ENCODE peak calls at places on chromosomes 3 and 15, in seven cellular contexts. M, L, S, R, Q, J and P are unnamed samples. For H3K4me1, the result is how much of the 10 kb centered on the place peaks cover.

GRCh38 chr15:68316061-68316804 is 38.7 kb downstream of the FEM1B start:
- DNase-seq in M (peak), L (no peak), S (no peak), R (no peak), Q (no peak), J (no peak), P (no peak)

GRCh38 chr3:127226946-127227842 is 34.3 kb downstream of the PRR23E start:
- DNase-seq in M (peak), L (no peak), S (no peak), R (no peak), Q (peak), J (peak), P (no peak)

GRCh38 chr3:37308247-37308646 is 133.9 kb upstream of the LRRFIP2 start:
- DNase-seq in M (peak), L (peak), S (no peak), R (peak), Q (peak), J (peak), P (peak)

GRCh38 chr3:53531749-53532148 is 37.3 kb downstream of the CACNA1D start:
- DNase-seq in M (peak), L (no peak), S (no peak), R (no peak), Q (no peak), J (no peak), P (no peak)

GRCh38 chr15:40511093-40511471 is 40.3 kb downstream of the CHST14 start:
- DNase-seq in M (peak), L (no peak), S (no peak), R (no peak), Q (no peak), J (no peak), P (no peak)

GRCh38 chr15:43105077-43105769 is 615 bp downstream of the UBR1 start:
- DNase-seq in M (peak), L (no peak), S (no peak), R (no peak), Q (peak), J (peak), P (no peak)

GRCh38 chr15:34434627-34435305 is 2.8 kb downstream of the GOLGA8A start:
- DNase-seq in M (no peak), L (no peak), S (no peak), R (no peak), Q (no peak), J (no peak), P (peak)

GRCh38 chr3:141454906-141455602 is 31.8 kb upstream of the RASA2 start:
- DNase-seq in M (peak), L (peak), S (no peak), R (peak), Q (peak), J (peak), P (peak)

GRCh38 chr15:37931868-37932267 is 2.6 kb upstream of the TMCO5A start:
- DNase-seq in M (no peak), L (peak), S (no peak), R (peak), Q (peak), J (no peak), P (no peak)

GRCh38 chr3:39934696-39935095 is 125.3 kb downstream of the MYRIP start:
- DNase-seq in M (no peak), L (no peak), S (no peak), R (no peak), Q (no peak), J (no peak), P (no peak)

GRCh38 chr15:25287823-25288222 is 151.0 kb downstream of the UBE3A start:
- DNase-seq in M (no peak), L (no peak), S (no peak), R (no peak), Q (no peak), J (no peak), P (no peak)

GRCh38 chr3:115695081-115695480 is 71.8 kb downstream of the GAP43 start:
- DNase-seq in M (no peak), L (no peak), S (no peak), R (no peak), Q (no peak), J (no peak), P (no peak)
- H3K4me1 ChIP-seq in M (under half), L (under half), S (under half), R (under half), Q (under half), J (under half), P (under half)

GRCh38 chr3:190722181-190722905 is 140.2 kb downstream of the GMNC start:
- DNase-seq in M (no peak), L (peak), S (no peak), R (no peak), Q (no peak), J (no peak), P (no peak)

GRCh38 chr3:190716961-190717360 is 145.5 kb downstream of the GMNC start:
- DNase-seq in M (no peak), L (no peak), S (no peak), R (no peak), Q (no peak), J (no peak), P (no peak)

GRCh38 chr3:190721330-190721729 is 141.2 kb downstream of the GMNC start:
- DNase-seq in M (no peak), L (no peak), S (no peak), R (no peak), Q (no peak), J (no peak), P (no peak)

GRCh38 chr3:190718097-190718496 is 144.4 kb downstream of the GMNC start:
- DNase-seq in M (peak), L (peak), S (no peak), R (no peak), Q (no peak), J (no peak), P (no peak)

DNA sequence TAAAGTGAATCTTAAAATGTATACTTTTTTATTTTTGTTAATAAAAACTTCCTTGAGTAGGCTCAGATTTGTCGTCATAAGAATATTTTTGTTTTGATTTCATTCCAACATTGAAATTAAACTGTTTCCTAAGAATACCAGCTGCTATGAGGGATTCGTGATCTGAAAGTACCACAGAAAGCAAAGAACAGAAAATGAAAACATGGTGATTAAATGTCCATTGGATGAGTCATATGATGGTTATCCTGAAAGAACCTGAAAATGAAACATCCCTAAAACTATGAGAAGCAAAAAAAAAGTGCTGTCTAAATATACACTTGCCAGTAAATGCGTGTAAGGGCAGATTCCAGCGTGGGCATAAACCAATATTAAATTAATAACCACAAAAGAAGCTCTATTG is 143.8 kb downstream of the GMNC start:
- DNase-seq in M (no peak), L (peak), S (no peak), R (peak), Q (peak), J (peak), P (no peak)
- H3K4me3 ChIP-seq in M (no peak), L (no peak), S (no peak), R (no peak), Q (peak), J (no peak), P (peak)

GRCh38 chr15:31237042-31237324 is 89.7 kb upstream of the KLF13 start:
- DNase-seq in M (no peak), L (no peak), S (peak), R (no peak), Q (no peak), J (no peak), P (no peak)

GRCh38 chr15:31236184-31237041 is 90.2 kb upstream of the KLF13 start:
- DNase-seq in M (no peak), L (peak), S (peak), R (peak), Q (peak), J (peak), P (peak)

GRCh38 chr15:31239409-31239808 is 87.2 kb upstream of the KLF13 start:
- DNase-seq in M (no peak), L (no peak), S (peak), R (no peak), Q (no peak), J (no peak), P (no peak)

GRCh38 chr15:31238369-31238768 is 88.3 kb upstream of the KLF13 start:
- DNase-seq in M (no peak), L (no peak), S (no peak), R (no peak), Q (no peak), J (no peak), P (no peak)

DNA sequence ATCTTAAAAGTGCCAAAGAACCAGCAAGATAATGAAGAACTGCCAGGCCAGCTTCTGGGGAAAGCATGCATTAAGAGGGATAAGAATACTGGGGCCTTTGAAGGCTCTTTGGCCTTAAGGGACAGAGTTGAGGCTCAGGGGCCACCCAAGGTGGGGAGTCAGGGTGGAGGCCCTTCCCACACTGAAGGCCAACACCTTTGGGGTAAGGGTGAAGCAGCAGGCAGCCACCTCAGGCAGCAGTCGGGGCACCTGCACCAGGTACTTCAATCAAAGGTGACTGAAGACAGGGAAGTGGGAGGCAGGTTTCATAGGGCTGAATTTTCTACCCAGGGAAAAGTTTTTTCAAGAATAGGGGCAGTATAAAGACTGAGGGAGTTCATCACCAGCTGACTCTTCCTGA is 87.7 kb upstream of the KLF13 start:
- DNase-seq in M (no peak), L (no peak), S (peak), R (no peak), Q (no peak), J (no peak), P (no peak)
- H3K27ac ChIP-seq in M (no peak), L (no peak), S (no peak), R (no peak), Q (no peak), J (no peak), P (no peak)

DNA sequence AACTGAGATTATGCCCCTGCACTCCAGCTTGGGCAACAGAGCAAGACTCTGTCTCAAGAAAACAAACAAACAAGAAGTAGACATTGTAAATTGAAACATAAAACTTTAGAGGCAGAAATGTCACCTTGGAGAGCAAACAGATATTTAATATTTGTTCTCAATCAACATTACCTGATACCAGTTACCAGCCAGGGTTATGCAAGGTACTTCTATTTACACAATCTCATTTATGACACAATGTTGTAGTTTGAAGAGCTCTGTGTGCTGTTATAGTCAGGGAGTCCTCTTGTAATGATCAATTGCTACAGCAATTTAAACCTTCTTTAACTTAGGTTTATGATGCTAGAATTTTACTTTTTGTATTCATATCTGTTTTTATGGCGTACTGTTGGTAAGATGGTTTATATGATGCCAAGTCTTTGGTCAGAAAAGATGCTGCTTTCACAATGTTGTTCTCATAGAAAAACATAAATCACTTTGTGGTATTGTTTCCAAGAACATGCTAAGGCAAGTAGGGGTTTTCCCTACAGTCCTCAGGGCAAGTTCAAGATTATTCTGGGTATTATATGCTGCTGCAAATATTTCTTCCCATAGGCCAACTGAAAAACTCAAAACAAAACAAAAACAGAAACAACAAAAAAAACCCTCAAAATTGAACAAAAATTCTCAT is 173.5 kb downstream of the TNIK start:
- DNase-seq in M (no peak), L (no peak), S (no peak), R (peak), Q (no peak), J (peak), P (no peak)
- H3K4me1 ChIP-seq in M (under half), L (under half), S (under half), R (under half), Q (under half), J (under half), P (under half)

GRCh38 chr3:30598663-30599545 is 7.5 kb upstream of the TGFBR2 start:
- DNase-seq in M (no peak), L (no peak), S (no peak), R (no peak), Q (no peak), J (no peak), P (no peak)
- H3K4me3 ChIP-seq in M (no peak), L (no peak), S (no peak), R (no peak), Q (no peak), J (no peak), P (no peak)